ENCODE peak calls at places on chromosome 1, in five cellular contexts. L, B, K, A and H are unnamed samples.
A peak's percentile ranks its signal among the peaks of the same experiment; 100 is the strongest.

GRCh38 chr1:45982359-45982758 is 150.1 kb downstream of the PIK3R3 start:
- DNase-seq in A (no peak), K (no peak), L (no peak), B (no peak), H (no peak)

GRCh38 chr1:246565751-246566127 is 322 bp downstream of the TFB2M start:
- DNase-seq in K (no peak), B (no peak), L (peak; percentile 42), A (no peak), H (no peak)

GRCh38 chr1:163697137-163697536 is 375.4 kb downstream of the NUF2 start:
- DNase-seq in A (no peak), L (no peak), K (no peak), B (no peak), H (no peak)

GRCh38 chr1:185853739-185854138 is 119.5 kb downstream of the HMCN1 start:
- DNase-seq in B (no peak), L (no peak), A (no peak), K (peak; percentile 81), H (no peak)

GRCh38 chr1:156740307-156740678 is 595 bp downstream of the MRPL24 start:
- DNase-seq in A (no peak), L (no peak), B (peak; percentile 68), K (no peak), H (no peak)

GRCh38 chr1:33228935-33229487 is 27.3 kb upstream of the ZNF362 start:
- DNase-seq in K (peak; percentile 86), L (no peak), A (no peak), B (no peak), H (no peak)

GRCh38 chr1:157199421-157199755 is 61.2 kb upstream of the ETV3 start:
- DNase-seq in L (no peak), K (peak; percentile 6), A (no peak), B (no peak), H (no peak)

GRCh38 chr1:198967566-198967965 is 328.7 kb downstream of the PTPRC start:
- DNase-seq in K (no peak), B (no peak), L (no peak), A (no peak), H (no peak)

GRCh38 chr1:14611792-14612191 is 13.3 kb downstream of the KAZN start:
- DNase-seq in B (no peak), A (no peak), L (no peak), K (no peak), H (no peak)

GRCh38 chr1:79633456-79633855 is 626.9 kb upstream of the ADGRL4 start:
- DNase-seq in K (peak; percentile 75), L (no peak), A (no peak), B (no peak), H (no peak)

GRCh38 chr1:117758444-117759316 is 152.8 kb downstream of the TENT5C start:
- DNase-seq in L (peak; percentile 90), B (peak; percentile 66), K (peak; percentile 88), A (peak; percentile 83), H (peak; percentile 58)

GRCh38 chr1:85279463-85280080 is 3.1 kb upstream of the BCL10 start:
- DNase-seq in K (no peak), B (no peak), A (no peak), L (no peak), H (no peak)

GRCh38 chr1:236129315-236129714 is 13.0 kb upstream of the GPR137B start:
- DNase-seq in L (peak; percentile 37), B (no peak), A (no peak), K (no peak), H (no peak)

GRCh38 chr1:45968941-45969666 is 163.3 kb downstream of the PIK3R3 start:
- DNase-seq in B (no peak), L (no peak), A (no peak), K (peak; percentile 7), H (no peak)

GRCh38 chr1:14724234-14724633 is 125.7 kb downstream of the KAZN start:
- DNase-seq in A (no peak), K (no peak), B (no peak), L (no peak), H (no peak)

GRCh38 chr1:213568929-213569815 is 418.6 kb upstream of the PROX1 start:
- DNase-seq in K (no peak), B (no peak), L (no peak), A (no peak), H (no peak)

GRCh38 chr1:206506803-206507394 is 432 bp upstream of the RASSF5 start:
- DNase-seq in L (peak; percentile 28), K (peak; percentile 11), B (no peak), A (peak; percentile 80), H (no peak)

GRCh38 chr1:115107501-115108260 is 18.4 kb upstream of the TSPAN2 start:
- DNase-seq in K (no peak), A (no peak), B (no peak), L (no peak), H (no peak)

GRCh38 chr1:94702440-94702810 is 117.7 kb upstream of the SLC44A3 start:
- DNase-seq in B (no peak), A (no peak), L (no peak), K (no peak), H (no peak)

GRCh38 chr1:197184190-197184589 is 37.7 kb upstream of the ASPM start:
- DNase-seq in A (no peak), K (no peak), L (no peak), B (no peak), H (no peak)

GRCh38 chr1:239274242-239274830 is 112.0 kb upstream of the CHRM3 start:
- DNase-seq in L (no peak), K (peak; percentile 78), B (no peak), A (no peak), H (no peak)

GRCh38 chr1:167629681-167630567 is at the start of gene RCSD1:
- DNase-seq in B (peak; percentile 82), A (peak; percentile 81), K (no peak), L (peak; percentile 43), H (peak; percentile 64)

GRCh38 chr1:150820710-150821521 is 12.9 kb upstream of the CTSK start:
- DNase-seq in B (no peak), K (peak; percentile 21), L (no peak), A (no peak), H (no peak)

GRCh38 chr1:193014354-193014753 is 44.8 kb downstream of the UCHL5 start:
- DNase-seq in K (peak; percentile 28), L (no peak), B (no peak), A (no peak), H (no peak)

GRCh38 chr1:95127380-95127779 is 10.2 kb downstream of the TLCD4 start:
- DNase-seq in A (no peak), L (no peak), K (no peak), B (no peak), H (no peak)

GRCh38 chr1:58438468-58438867 is 108.1 kb downstream of the OMA1 start:
- DNase-seq in A (no peak), K (no peak), L (no peak), B (no peak), H (no peak)

GRCh38 chr1:106621853-106622252 is 434.6 kb upstream of the PRMT6 start:
- DNase-seq in B (no peak), A (no peak), K (no peak), L (no peak), H (no peak)

GRCh38 chr1:55257958-55258357 is 42.8 kb upstream of the USP24 start:
- DNase-seq in L (no peak), A (no peak), B (peak; percentile 92), K (no peak), H (no peak)